ENCODE peak calls at places on chromosome 20, in six cellular contexts. One of them, this sample, is unnamed.

GRCh38 chr20:63741354-63741675 is 1.7 kb downstream of the SLC2A4RG start:
- DNase-seq in breast epithelium: no peak
- DNase-seq in spleen: no peak
- DNase-seq in IMR-90: no peak
- DNase-seq in fibroblast of pulmonary artery: no peak
- DNase-seq in LNCaP clone FGC: no peak
- DNase-seq in this sample: no peak

GRCh38 chr20:61923371-61924166 is 142.1 kb downstream of the TAF4 start:
- DNase-seq in spleen: peak
- DNase-seq in fibroblast of pulmonary artery: no peak
- DNase-seq in LNCaP clone FGC: no peak
- DNase-seq in breast epithelium: no peak
- DNase-seq in IMR-90: no peak
- DNase-seq in this sample: no peak

GRCh38 chr20:37987602-37988290 is 45.5 kb downstream of the TTI1 start:
- DNase-seq in spleen: no peak
- DNase-seq in fibroblast of pulmonary artery: no peak
- DNase-seq in breast epithelium: no peak
- DNase-seq in IMR-90: no peak
- DNase-seq in LNCaP clone FGC: no peak
- DNase-seq in this sample: no peak

GRCh38 chr20:17129089-17129488 is 97.8 kb upstream of the PCSK2 start:
- DNase-seq in LNCaP clone FGC: no peak
- DNase-seq in breast epithelium: no peak
- DNase-seq in spleen: no peak
- DNase-seq in fibroblast of pulmonary artery: no peak
- DNase-seq in IMR-90: no peak
- DNase-seq in this sample: no peak

GRCh38 chr20:8953300-8953699 is 115.6 kb upstream of the PLCB4 start:
- DNase-seq in IMR-90: no peak
- DNase-seq in fibroblast of pulmonary artery: no peak
- DNase-seq in breast epithelium: no peak
- DNase-seq in spleen: no peak
- DNase-seq in LNCaP clone FGC: no peak
- DNase-seq in this sample: no peak

GRCh38 chr20:3768342-3769130 is 983 bp upstream of the ADISSP start:
- DNase-seq in spleen: peak
- DNase-seq in breast epithelium: peak
- DNase-seq in LNCaP clone FGC: peak
- DNase-seq in IMR-90: peak
- DNase-seq in fibroblast of pulmonary artery: peak
- DNase-seq in this sample: no peak

GRCh38 chr20:32982617-32983458 is 21.4 kb downstream of the SUN5 start:
- DNase-seq in IMR-90: no peak
- DNase-seq in spleen: peak
- DNase-seq in fibroblast of pulmonary artery: no peak
- DNase-seq in breast epithelium: no peak
- DNase-seq in LNCaP clone FGC: no peak
- DNase-seq in this sample: no peak

GRCh38 chr20:3630429-3630828 is 32.8 kb downstream of the GFRA4 start:
- DNase-seq in IMR-90: no peak
- DNase-seq in fibroblast of pulmonary artery: no peak
- DNase-seq in LNCaP clone FGC: no peak
- DNase-seq in breast epithelium: no peak
- DNase-seq in spleen: no peak
- DNase-seq in this sample: no peak

GRCh38 chr20:15406072-15406471 is 1068.7 kb upstream of the FLRT3 start:
- DNase-seq in fibroblast of pulmonary artery: no peak
- DNase-seq in LNCaP clone FGC: peak
- DNase-seq in breast epithelium: no peak
- DNase-seq in IMR-90: no peak
- DNase-seq in spleen: no peak
- DNase-seq in this sample: no peak

GRCh38 chr20:5039255-5039657 is 37.9 kb upstream of the SLC23A2 start:
- DNase-seq in LNCaP clone FGC: no peak
- DNase-seq in breast epithelium: no peak
- DNase-seq in fibroblast of pulmonary artery: no peak
- DNase-seq in spleen: peak
- DNase-seq in IMR-90: no peak
- DNase-seq in this sample: no peak

GRCh38 chr20:3403741-3404140 is 3.7 kb downstream of the DNAAF9 start:
- DNase-seq in IMR-90: no peak
- DNase-seq in spleen: no peak
- DNase-seq in fibroblast of pulmonary artery: no peak
- DNase-seq in breast epithelium: no peak
- DNase-seq in LNCaP clone FGC: no peak
- DNase-seq in this sample: no peak

GRCh38 chr20:62860924-62861691 is 514 bp downstream of the TCFL5 start:
- DNase-seq in spleen: peak
- DNase-seq in breast epithelium: peak
- DNase-seq in LNCaP clone FGC: no peak
- DNase-seq in fibroblast of pulmonary artery: no peak
- DNase-seq in IMR-90: no peak
- DNase-seq in this sample: no peak

GRCh38 chr20:4084721-4085120 is 69.4 kb upstream of the RNF24 start:
- DNase-seq in fibroblast of pulmonary artery: no peak
- DNase-seq in breast epithelium: no peak
- DNase-seq in spleen: no peak
- DNase-seq in IMR-90: no peak
- DNase-seq in LNCaP clone FGC: no peak
- DNase-seq in this sample: no peak

GRCh38 chr20:33914871-33915270 is 78.8 kb upstream of the RALY start:
- DNase-seq in fibroblast of pulmonary artery: peak
- DNase-seq in spleen: no peak
- DNase-seq in breast epithelium: no peak
- DNase-seq in LNCaP clone FGC: no peak
- DNase-seq in IMR-90: peak
- DNase-seq in this sample: no peak

GRCh38 chr20:14191559-14191958 is 145.9 kb downstream of the FLRT3 start:
- DNase-seq in spleen: no peak
- DNase-seq in breast epithelium: no peak
- DNase-seq in IMR-90: no peak
- DNase-seq in fibroblast of pulmonary artery: no peak
- DNase-seq in LNCaP clone FGC: no peak
- DNase-seq in this sample: no peak

GRCh38 chr20:14193443-14193842 is 144.0 kb downstream of the FLRT3 start:
- DNase-seq in fibroblast of pulmonary artery: no peak
- DNase-seq in LNCaP clone FGC: no peak
- DNase-seq in spleen: no peak
- DNase-seq in IMR-90: no peak
- DNase-seq in breast epithelium: no peak
- DNase-seq in this sample: no peak

GRCh38 chr20:14197097-14197496 is 140.3 kb downstream of the FLRT3 start:
- DNase-seq in LNCaP clone FGC: no peak
- DNase-seq in breast epithelium: no peak
- DNase-seq in spleen: no peak
- DNase-seq in fibroblast of pulmonary artery: peak
- DNase-seq in IMR-90: peak
- DNase-seq in this sample: no peak

GRCh38 chr20:14189794-14190402 is 147.5 kb downstream of the FLRT3 start:
- DNase-seq in fibroblast of pulmonary artery: peak
- DNase-seq in breast epithelium: no peak
- DNase-seq in spleen: no peak
- DNase-seq in LNCaP clone FGC: peak
- DNase-seq in IMR-90: peak
- DNase-seq in this sample: peak

GRCh38 chr20:14193885-14194284 is 143.5 kb downstream of the FLRT3 start:
- DNase-seq in IMR-90: no peak
- DNase-seq in LNCaP clone FGC: no peak
- DNase-seq in fibroblast of pulmonary artery: peak
- DNase-seq in spleen: no peak
- DNase-seq in breast epithelium: no peak
- DNase-seq in this sample: no peak
- TF ChIP-seq CTCF in IMR-90: peak
- TF ChIP-seq CTCF in LNCaP clone FGC: no peak
- TF ChIP-seq CTCF in fibroblast of pulmonary artery: peak
- TF ChIP-seq CTCF in spleen: no peak
- TF ChIP-seq CTCF in breast epithelium: no peak
- TF ChIP-seq CTCF in this sample: no peak

DNA sequence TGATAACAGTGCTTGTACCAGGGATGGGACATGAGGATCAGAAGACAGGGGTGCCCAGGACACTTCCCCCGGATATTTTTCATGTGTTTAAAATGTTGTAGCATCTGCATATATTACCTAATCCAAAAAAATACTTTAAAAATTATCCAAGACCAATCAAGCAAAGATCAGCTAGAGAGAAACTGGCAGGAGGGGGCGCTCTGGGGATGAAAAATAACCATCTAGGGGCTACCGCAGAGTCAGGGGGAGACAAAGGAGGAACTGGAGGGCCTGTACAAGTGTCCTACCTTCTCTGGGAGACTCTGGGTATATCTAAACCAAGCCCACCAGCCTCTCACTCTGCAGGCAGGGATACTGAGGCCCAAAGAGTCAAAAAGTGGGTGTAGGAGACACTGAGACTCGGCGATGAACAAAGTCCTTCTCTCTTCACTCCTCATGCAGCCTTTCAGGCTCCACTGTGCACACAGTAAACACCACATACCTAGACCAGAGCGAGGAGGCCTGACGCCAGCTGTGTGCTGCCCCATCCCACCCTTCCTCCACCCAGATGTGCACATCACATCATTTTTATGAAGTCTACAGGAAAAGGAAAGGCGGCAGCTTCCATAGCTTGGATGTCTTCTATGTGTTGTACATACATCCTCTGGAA is 9.8 kb downstream of the RIMS4 start:
- DNase-seq in fibroblast of pulmonary artery: no peak
- DNase-seq in IMR-90: no peak
- DNase-seq in LNCaP clone FGC: no peak
- DNase-seq in breast epithelium: no peak
- DNase-seq in spleen: no peak
- DNase-seq in this sample: no peak
- TF ChIP-seq CTCF in fibroblast of pulmonary artery: peak
- TF ChIP-seq CTCF in IMR-90: peak
- TF ChIP-seq CTCF in LNCaP clone FGC: peak
- TF ChIP-seq CTCF in breast epithelium: no peak
- TF ChIP-seq CTCF in spleen: no peak
- TF ChIP-seq CTCF in this sample: peak

GRCh38 chr20:43548273-43548880 is 10.4 kb upstream of the SGK2 start:
- DNase-seq in fibroblast of pulmonary artery: no peak
- DNase-seq in breast epithelium: no peak
- DNase-seq in spleen: peak
- DNase-seq in IMR-90: no peak
- DNase-seq in LNCaP clone FGC: no peak
- DNase-seq in this sample: no peak

GRCh38 chr20:43544501-43544900 is 14.3 kb upstream of the SGK2 start:
- DNase-seq in breast epithelium: peak
- DNase-seq in spleen: peak
- DNase-seq in fibroblast of pulmonary artery: no peak
- DNase-seq in LNCaP clone FGC: no peak
- DNase-seq in IMR-90: no peak
- DNase-seq in this sample: no peak

GRCh38 chr20:43542674-43543073 is 16.2 kb upstream of the SGK2 start:
- DNase-seq in spleen: no peak
- DNase-seq in fibroblast of pulmonary artery: no peak
- DNase-seq in LNCaP clone FGC: no peak
- DNase-seq in breast epithelium: no peak
- DNase-seq in IMR-90: no peak
- DNase-seq in this sample: no peak

GRCh38 chr20:43543138-43543537 is 15.7 kb upstream of the SGK2 start:
- DNase-seq in IMR-90: no peak
- DNase-seq in spleen: peak
- DNase-seq in fibroblast of pulmonary artery: no peak
- DNase-seq in breast epithelium: no peak
- DNase-seq in LNCaP clone FGC: no peak
- DNase-seq in this sample: no peak

DNA sequence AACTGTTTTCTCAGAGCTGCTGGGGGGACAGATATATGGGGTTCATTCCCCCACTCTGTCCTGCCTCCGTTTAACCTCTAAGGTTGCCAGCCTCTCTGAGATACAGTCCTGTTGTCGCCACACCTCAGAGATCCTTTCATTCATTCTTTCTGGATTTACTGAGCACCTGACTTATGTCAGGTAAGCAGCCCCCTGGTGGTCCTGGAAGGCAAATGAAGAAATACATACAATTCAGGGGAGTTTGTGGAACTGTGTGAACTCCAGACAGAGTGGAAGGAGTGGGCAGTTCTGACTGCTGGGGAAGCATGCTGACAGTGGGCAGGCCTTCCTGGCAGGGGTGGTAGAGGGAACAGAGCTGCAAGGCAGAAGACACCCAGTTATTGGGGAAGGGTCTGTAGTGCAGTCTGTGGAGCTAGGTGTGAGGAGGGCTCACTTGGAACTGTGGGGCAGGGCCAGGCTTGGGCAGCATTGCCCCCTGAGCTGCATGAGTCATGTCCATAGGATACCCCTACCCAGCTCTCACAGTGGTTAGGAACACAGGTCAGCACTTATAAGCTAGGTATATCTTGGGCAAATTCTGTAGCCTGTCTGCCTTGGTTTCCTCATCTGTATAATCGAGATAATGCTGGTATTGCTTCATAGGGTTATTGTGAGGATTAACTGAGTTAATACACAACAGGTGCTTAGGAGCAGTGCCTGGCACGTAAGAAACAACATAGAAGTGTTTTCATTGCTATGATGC is 12.8 kb upstream of the SGK2 start:
- DNase-seq in spleen: peak
- DNase-seq in IMR-90: no peak
- DNase-seq in fibroblast of pulmonary artery: no peak
- DNase-seq in breast epithelium: no peak
- DNase-seq in LNCaP clone FGC: no peak
- DNase-seq in this sample: no peak
- TF ChIP-seq CTCF in spleen: no peak
- TF ChIP-seq CTCF in IMR-90: no peak
- TF ChIP-seq CTCF in fibroblast of pulmonary artery: no peak
- TF ChIP-seq CTCF in breast epithelium: no peak
- TF ChIP-seq CTCF in LNCaP clone FGC: no peak
- TF ChIP-seq CTCF in this sample: no peak

DNA sequence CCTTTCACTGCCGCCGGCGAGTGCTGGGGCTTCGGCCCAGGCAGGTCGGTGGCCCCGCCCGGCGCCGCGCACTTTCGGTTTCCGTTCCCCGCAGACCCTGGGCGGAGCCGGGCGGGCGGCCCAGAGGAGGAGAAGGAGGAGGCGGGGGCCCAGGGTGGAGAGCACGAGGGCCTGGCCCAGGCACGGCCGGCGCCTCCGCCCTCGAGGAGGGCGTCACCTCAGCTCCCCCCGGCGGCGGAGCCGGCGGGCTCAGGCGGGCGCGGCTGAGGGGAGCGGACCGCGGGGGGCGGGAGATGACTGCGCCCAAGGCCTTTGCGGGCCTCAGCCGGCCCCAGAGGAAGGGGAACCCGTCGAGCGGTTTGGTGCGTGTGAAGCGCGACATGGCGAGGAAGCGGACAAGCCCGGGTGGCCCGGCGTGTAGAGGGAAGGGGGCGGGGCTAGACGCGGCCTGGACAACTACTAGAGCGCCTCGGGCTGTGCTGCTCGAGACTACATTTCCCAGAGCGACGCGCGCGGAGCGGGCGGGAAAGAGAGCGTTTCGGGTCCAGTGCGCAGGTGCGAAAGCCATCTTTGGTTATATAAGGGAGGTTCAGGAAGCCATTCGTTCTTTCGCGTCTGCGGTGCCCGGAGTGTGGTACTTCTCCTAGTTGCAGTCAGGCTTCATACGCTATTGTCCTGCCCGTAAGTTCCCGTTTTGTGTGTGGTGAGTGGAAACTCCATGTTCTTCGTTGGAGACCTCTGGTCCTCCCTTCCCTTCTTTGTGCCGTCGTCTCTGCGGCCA is at the start of gene ZNFX1:
- DNase-seq in spleen: peak
- DNase-seq in fibroblast of pulmonary artery: peak
- DNase-seq in breast epithelium: peak
- DNase-seq in LNCaP clone FGC: peak
- DNase-seq in IMR-90: peak
- DNase-seq in this sample: peak
- TF ChIP-seq CTCF in spleen: peak
- TF ChIP-seq CTCF in fibroblast of pulmonary artery: no peak
- TF ChIP-seq CTCF in breast epithelium: no peak
- TF ChIP-seq CTCF in LNCaP clone FGC: no peak
- TF ChIP-seq CTCF in IMR-90: no peak
- TF ChIP-seq CTCF in this sample: no peak